ENCODE peak calls at places on chromosomes 7 and 10, in nine cellular contexts. T, H, U, G, K, F, R, Z and P are unnamed samples.

GRCh38 chr7:77455334-77455733 is 39.2 kb upstream of the GSAP start:
- DNase-seq in K (no peak), G (peak), T (peak), Z (no peak), R (peak), U (no peak), F (no peak), H (peak), P (no peak)

GRCh38 chr7:128307066-128307465 is 36.6 kb downstream of the RBM28 start:
- DNase-seq in K (no peak), G (no peak), Z (no peak), R (no peak), F (no peak), H (no peak), T (no peak), U (no peak), P (no peak)

GRCh38 chr10:91340613-91341362 is 69.4 kb upstream of the HECTD2 start:
- DNase-seq in R (peak), K (no peak), H (peak), U (no peak), F (peak), Z (peak), G (peak), T (no peak), P (no peak)

GRCh38 chr7:155187061-155187785 is 110.5 kb upstream of the INSIG1 start:
- DNase-seq in F (no peak), Z (no peak), G (no peak), U (no peak), H (no peak), T (no peak), R (no peak), K (no peak), P (no peak)

GRCh38 chr10:110348351-110348750 is 43.6 kb upstream of the SMNDC1 start:
- DNase-seq in U (no peak), G (no peak), K (no peak), H (no peak), F (no peak), T (no peak), Z (no peak), R (no peak), P (no peak)

GRCh38 chr10:86648706-86649426 is 5.5 kb upstream of the OPN4 start:
- DNase-seq in F (no peak), K (no peak), T (no peak), G (peak), U (peak), H (no peak), Z (no peak), R (peak), P (no peak)

GRCh38 chr7:128444242-128444641 is 11.4 kb upstream of the HILPDA start:
- DNase-seq in H (no peak), R (no peak), U (no peak), F (no peak), G (no peak), K (no peak), Z (no peak), T (no peak), P (no peak)

GRCh38 chr7:18212788-18213187 is 185.1 kb upstream of the PRPS1L1 start:
- DNase-seq in Z (no peak), H (no peak), U (no peak), K (no peak), G (peak), T (no peak), F (no peak), R (no peak), P (no peak)

GRCh38 chr10:3907514-3907913 is 122.5 kb upstream of the KLF6 start:
- DNase-seq in U (peak), F (no peak), T (peak), G (peak), Z (no peak), R (peak), H (no peak), K (no peak), P (no peak)

GRCh38 chr7:15684834-15685233 is 1.6 kb downstream of the MEOX2 start:
- DNase-seq in G (no peak), K (no peak), H (peak), Z (no peak), R (peak), T (no peak), F (no peak), U (no peak), P (no peak)

GRCh38 chr7:24905996-24906770 is 73.8 kb downstream of the OSBPL3 start:
- DNase-seq in U (no peak), R (no peak), T (no peak), G (no peak), Z (no peak), H (no peak), F (no peak), K (peak), P (no peak)

GRCh38 chr7:1282679-1283078 is 50.0 kb downstream of the UNCX start:
- DNase-seq in F (no peak), K (no peak), T (no peak), Z (no peak), G (no peak), H (no peak), U (no peak), R (no peak), P (no peak)

GRCh38 chr10:124049484-124049883 is 43.9 kb downstream of the CHST15 start:
- DNase-seq in T (no peak), G (peak), R (no peak), Z (peak), H (no peak), K (no peak), U (no peak), F (no peak), P (no peak)

GRCh38 chr10:74008212-74008731 is 10.4 kb downstream of the VCL start:
- DNase-seq in T (no peak), K (no peak), F (no peak), H (peak), Z (no peak), R (no peak), U (no peak), G (peak), P (no peak)

GRCh38 chr7:107035446-107035845 is 9.1 kb upstream of the PRKAR2B start:
- DNase-seq in R (no peak), T (no peak), U (no peak), Z (no peak), F (no peak), G (peak), K (no peak), H (peak), P (no peak)

GRCh38 chr10:43261578-43261965 is 5.3 kb downstream of the RASGEF1A start:
- DNase-seq in U (no peak), R (no peak), Z (no peak), K (no peak), F (no peak), G (peak), T (no peak), H (no peak), P (no peak)

GRCh38 chr7:15495170-15495569 is 66.6 kb downstream of the AGMO start:
- DNase-seq in Z (no peak), T (no peak), F (peak), K (no peak), G (no peak), R (no peak), U (no peak), H (peak), P (no peak)

GRCh38 chr10:58859541-58859940 is 316.9 kb upstream of the PHYHIPL start:
- DNase-seq in Z (no peak), G (no peak), F (no peak), H (no peak), R (no peak), U (no peak), K (no peak), T (no peak), P (no peak)

GRCh38 chr10:131311661-131312260 is at the start of gene TCERG1L:
- DNase-seq in T (no peak), U (peak), R (no peak), H (no peak), G (no peak), K (no peak), Z (no peak), F (peak), P (no peak)